ENCODE peak calls at places on chromosomes 2 and 18, in six cellular contexts. Z, S, E, D, Y and J are unnamed samples.

GRCh38 chr2:48548871-48549270 is 18.9 kb downstream of the STON1 start:
- DNase-seq in S (no peak), E (no peak), Y (no peak), D (no peak), Z (no peak), J (no peak)

GRCh38 chr18:11159844-11160243 is 10.5 kb upstream of the PIEZO2 start:
- DNase-seq in D (no peak), S (no peak), Y (no peak), E (no peak), Z (no peak), J (no peak)

GRCh38 chr2:111702119-111702808 is 181.7 kb downstream of the ANAPC1 start:
- DNase-seq in D (peak; percentile 75), S (peak; percentile 22), Z (no peak), Y (peak; percentile 56), E (peak; percentile 82), J (peak; percentile 74)

GRCh38 chr18:23135679-23136325 is 517 bp downstream of the CABLES1 start:
- DNase-seq in Z (peak; percentile 28), Y (peak; percentile 63), E (no peak), D (no peak), S (no peak), J (peak; percentile 67)

GRCh38 chr2:213065583-213066444 is 85.6 kb downstream of the IKZF2 start:
- DNase-seq in Z (no peak), S (no peak), E (peak; percentile 39), D (no peak), Y (peak; percentile 82), J (peak; percentile 17)

GRCh38 chr2:174798801-174799200 is 34.5 kb upstream of the CHRNA1 start:
- DNase-seq in Z (no peak), D (no peak), E (no peak), S (no peak), Y (no peak), J (no peak)

GRCh38 chr2:221571108-221571390 is 1.1 kb downstream of the EPHA4 start:
- DNase-seq in D (no peak), S (peak; percentile 26), E (peak; percentile 35), Z (no peak), Y (no peak), J (peak; percentile 36)

GRCh38 chr2:129347486-129348217 is 631.8 kb upstream of the RAB6C start:
- DNase-seq in Z (peak; percentile 32), S (no peak), D (no peak), E (no peak), Y (no peak), J (no peak)

GRCh38 chr2:18551623-18552022 is 8.8 kb downstream of the RDH14 start:
- DNase-seq in Y (no peak), S (no peak), E (no peak), Z (no peak), D (no peak), J (no peak)

GRCh38 chr2:45169339-45170190 is 160.3 kb upstream of the SIX2 start:
- DNase-seq in Y (peak; percentile 51), Z (no peak), E (peak; percentile 64), S (no peak), D (peak; percentile 60), J (peak; percentile 61)

GRCh38 chr2:53672881-53673522 is 94.6 kb upstream of the CHAC2 start:
- DNase-seq in Y (no peak), S (no peak), E (no peak), Z (no peak), D (no peak), J (no peak)

GRCh38 chr2:136384541-136385303 is 266.8 kb upstream of the CXCR4 start:
- DNase-seq in Z (no peak), D (peak; percentile 9), Y (peak; percentile 56), S (peak; percentile 42), E (peak; percentile 39), J (peak; percentile 27)

GRCh38 chr2:164898475-164898874 is 56.9 kb downstream of the SLC38A11 start:
- DNase-seq in D (peak; percentile 10), E (no peak), S (no peak), Y (no peak), Z (no peak), J (no peak)

GRCh38 chr2:33238111-33238510 is 238.3 kb upstream of the RASGRP3 start:
- DNase-seq in E (no peak), D (no peak), Z (no peak), S (no peak), Y (no peak), J (no peak)

GRCh38 chr2:121888189-121888557 is 132.7 kb downstream of the TSN start:
- DNase-seq in Y (peak; percentile 13), E (peak; percentile 77), D (peak; percentile 14), Z (no peak), S (no peak), J (no peak)

GRCh38 chr2:40859617-40860016 is 407.7 kb upstream of the SLC8A1 start:
- DNase-seq in D (no peak), E (peak; percentile 54), Z (no peak), Y (no peak), S (no peak), J (no peak)

GRCh38 chr2:16617282-16618266 is 48.1 kb downstream of the CYRIA start:
- DNase-seq in D (no peak), S (no peak), Z (peak; percentile 33), E (peak; percentile 52), Y (peak; percentile 51), J (peak; percentile 45)

GRCh38 chr2:138632066-138632465 is 130.5 kb downstream of the SPOPL start:
- DNase-seq in Z (no peak), E (no peak), S (no peak), D (no peak), Y (no peak), J (no peak)

GRCh38 chr18:70382032-70382431 is 93.2 kb downstream of the SOCS6 start:
- DNase-seq in Y (no peak), E (no peak), D (no peak), Z (no peak), S (no peak), J (no peak)

GRCh38 chr2:64288932-64289655 is 144.9 kb upstream of the PELI1 start:
- DNase-seq in Z (no peak), Y (no peak), D (no peak), S (no peak), E (no peak), J (no peak)

GRCh38 chr2:43303889-43304288 is 77.5 kb upstream of the ZFP36L2 start:
- DNase-seq in S (no peak), D (no peak), E (no peak), Z (no peak), Y (no peak), J (no peak)

GRCh38 chr2:230680463-230681195 is 32.0 kb upstream of the CAB39 start:
- DNase-seq in S (no peak), Z (no peak), D (no peak), Y (no peak), E (no peak), J (no peak)

GRCh38 chr2:118554616-118555015 is 292.8 kb downstream of the EN1 start:
- DNase-seq in E (no peak), Y (no peak), D (no peak), S (no peak), Z (no peak), J (no peak)

DNA sequence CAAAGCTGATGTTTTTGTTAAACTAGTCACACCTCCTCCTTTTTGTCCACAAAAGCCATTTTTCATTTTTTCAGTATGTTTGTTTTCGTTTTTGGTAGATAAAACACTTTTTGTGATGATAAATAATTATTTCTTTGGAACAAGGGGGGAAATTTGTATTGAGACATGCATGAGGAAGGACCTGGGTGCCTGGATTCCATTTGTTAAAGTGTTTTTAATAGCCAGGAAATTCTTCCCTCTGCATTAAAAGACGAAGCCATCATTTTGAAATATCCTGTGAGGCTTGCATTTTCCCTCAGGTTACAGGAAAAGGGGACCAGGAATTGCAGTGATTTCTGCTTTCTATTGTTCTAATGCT is 52.1 kb upstream of the CTLA4 start:
- DNase-seq in D (no peak), Y (no peak), S (no peak), Z (no peak), E (no peak), J (no peak)
- TF ChIP-seq CTCF in D (no peak), Y (no peak), S (no peak), Z (no peak), E (no peak), J (no peak)

GRCh38 chr18:44625367-44625766 is 55.3 kb upstream of the SETBP1 start:
- DNase-seq in E (no peak), Z (no peak), D (no peak), S (no peak), Y (no peak), J (no peak)

GRCh38 chr18:44620821-44621220 is 59.9 kb upstream of the SETBP1 start:
- DNase-seq in Z (no peak), D (no peak), Y (no peak), S (no peak), E (no peak), J (no peak)

GRCh38 chr18:44627245-44627644 is 53.4 kb upstream of the SETBP1 start:
- DNase-seq in D (no peak), S (no peak), Z (no peak), E (no peak), Y (no peak), J (no peak)

GRCh38 chr18:44626807-44627206 is 53.9 kb upstream of the SETBP1 start:
- DNase-seq in S (no peak), D (no peak), Z (no peak), Y (no peak), E (no peak), J (no peak)

GRCh38 chr18:44624052-44624451 is 56.6 kb upstream of the SETBP1 start:
- DNase-seq in Y (no peak), S (no peak), Z (no peak), E (no peak), D (no peak), J (no peak)
- TF ChIP-seq CTCF in Y (no peak), S (no peak), Z (no peak), E (no peak), D (no peak), J (no peak)

GRCh38 chr18:47777626-47778025 is 152.8 kb downstream of the SMAD2 start:
- DNase-seq in E (no peak), D (no peak), Z (no peak), S (no peak), Y (no peak), J (no peak)
- TF ChIP-seq CTCF in E (peak; percentile 39), D (no peak), Z (no peak), S (no peak), Y (no peak), J (no peak)

GRCh38 chr18:75592527-75592926 is 165.0 kb upstream of the SMIM21 start:
- DNase-seq in E (no peak), Z (no peak), S (no peak), Y (no peak), D (no peak), J (no peak)

GRCh38 chr18:75582406-75582821 is 154.9 kb upstream of the SMIM21 start:
- DNase-seq in S (no peak), Y (no peak), Z (no peak), D (no peak), E (no peak), J (no peak)

GRCh38 chr18:75582940-75583339 is 155.4 kb upstream of the SMIM21 start:
- DNase-seq in Z (no peak), Y (no peak), S (no peak), D (no peak), E (no peak), J (no peak)

GRCh38 chr18:75586576-75586975 is 159.1 kb upstream of the SMIM21 start:
- DNase-seq in S (no peak), Z (no peak), E (no peak), D (no peak), Y (no peak), J (no peak)

DNA sequence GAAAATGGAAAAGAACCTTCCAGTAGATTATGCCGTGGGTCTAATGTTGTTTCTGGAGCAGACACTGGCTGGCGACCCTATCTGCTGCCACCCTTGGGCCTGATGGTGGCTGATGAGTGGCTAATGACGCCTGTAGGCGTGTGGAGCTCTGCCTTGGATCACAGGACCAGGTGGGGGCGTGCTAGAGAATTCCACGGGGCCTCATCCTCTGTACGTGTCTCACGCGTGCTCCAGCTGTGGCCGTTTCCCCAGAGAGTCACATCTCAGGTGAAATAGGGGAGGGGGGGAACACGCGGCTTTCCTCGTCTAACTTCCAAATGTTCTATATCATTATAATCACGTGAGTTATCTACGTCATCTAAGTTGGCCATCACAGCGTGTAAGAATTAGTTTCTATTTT is 160.9 kb upstream of the SMIM21 start:
- DNase-seq in Y (no peak), S (no peak), E (no peak), D (no peak), Z (no peak), J (no peak)
- TF ChIP-seq CTCF in Y (no peak), S (no peak), E (no peak), D (no peak), Z (no peak), J (no peak)